ENCODE peak calls at places on chromosomes 12 and 14, in five cellular contexts. S is naive thymus-derived CD8-positive, alpha-beta T cell; Z is heart left ventricle; J is activated T-helper 17 cell treated with anti-CD3 and anti-CD28 coated beads, Interleukin-2, amount 50 U/mL, for 72 hours; V is effector memory CD8-positive, alpha-beta T cell. N is an unnamed sample.

GRCh38 chr12:58750484-58750883 is 169.8 kb downstream of the LRIG3 start:
- ATAC-seq in J (no peak), S (no peak), Z (no peak), V (no peak), N (no peak)

GRCh38 chr14:22583994-22584393 is 5.0 kb downstream of the DAD1 start:
- ATAC-seq in V (no peak), S (no peak), Z (no peak), J (peak; percentile 34), N (no peak)

GRCh38 chr14:92892589-92892988 is 30.4 kb upstream of the CHGA start:
- ATAC-seq in Z (no peak), J (peak; percentile 85), V (no peak), S (no peak), N (peak; percentile 49)

GRCh38 chr14:52327374-52328226 is 13.5 kb downstream of the PTGER2 start:
- ATAC-seq in V (peak; percentile 11), J (peak; percentile 67), S (no peak), Z (no peak), N (peak; percentile 43)

GRCh38 chr14:47674546-47675238 is 713 bp downstream of the MDGA2 start:
- ATAC-seq in Z (no peak), J (no peak), S (no peak), V (no peak), N (no peak)

GRCh38 chr12:53344487-53344823 is 8.3 kb upstream of the SP7 start:
- ATAC-seq in V (peak; percentile 16), J (peak; percentile 3), S (no peak), Z (no peak), N (peak; percentile 12)

GRCh38 chr12:15879413-15879812 is 2.8 kb upstream of the STRAP start:
- ATAC-seq in Z (no peak), S (no peak), J (no peak), V (no peak), N (no peak)

GRCh38 chr14:91681893-91682563 is 49.9 kb downstream of the CATSPERB start:
- ATAC-seq in S (no peak), V (no peak), J (peak; percentile 95), Z (no peak), N (peak; percentile 24)

GRCh38 chr14:76011959-76012802 is 26.6 kb downstream of the IFT43 start:
- ATAC-seq in Z (peak; percentile 86), V (no peak), J (no peak), S (no peak), N (no peak)

GRCh38 chr14:58572092-58572853 is 65.5 kb upstream of the DACT1 start:
- ATAC-seq in V (no peak), J (peak; percentile 94), S (peak; percentile 86), Z (no peak), N (peak; percentile 19)

GRCh38 chr12:19075711-19076340 is 53.7 kb upstream of the PLEKHA5 start:
- ATAC-seq in S (no peak), J (no peak), V (no peak), Z (no peak), N (no peak)

GRCh38 chr12:131061041-131061806 is 107.5 kb downstream of the ADGRD1 start:
- ATAC-seq in J (no peak), S (no peak), Z (no peak), V (no peak), N (no peak)

GRCh38 chr14:79420725-79421124 is 790.6 kb downstream of the DIO2 start:
- ATAC-seq in Z (no peak), S (no peak), J (no peak), V (no peak), N (no peak)

GRCh38 chr12:26077915-26078314 is 46.9 kb downstream of the BHLHE41 start:
- ATAC-seq in S (no peak), V (no peak), Z (no peak), J (no peak), N (no peak)